ENCODE peak calls at places on chromosomes 2 and 18, in four cellular contexts. Q is BJ, B is brain microvascular endothelial cell, J is Ammon's horn. E is an unnamed sample.

GRCh38 chr18:26869640-26870039 is 4.1 kb upstream of the AQP4 start:
- DNase-seq in Q (no peak), B (no peak), J (no peak), E (no peak)

GRCh38 chr2:1492696-1493095 is 79.4 kb downstream of the TPO start:
- DNase-seq in Q (no peak), B (no peak), J (no peak), E (no peak)

GRCh38 chr2:232900811-232901701 is 31.0 kb downstream of the SNORC start:
- DNase-seq in Q (no peak), B (no peak), J (no peak), E (no peak)

GRCh38 chr2:199163901-199164300 is 293.8 kb downstream of the SATB2 start:
- DNase-seq in Q (no peak), B (no peak), J (no peak), E (no peak)

GRCh38 chr2:121004950-121005349 is 269.3 kb downstream of the GLI2 start:
- DNase-seq in Q (no peak), B (no peak), J (no peak), E (no peak)

GRCh38 chr18:28176674-28176932 is 327 bp downstream of the CDH2 start:
- DNase-seq in Q (no peak), B (no peak), J (no peak), E (no peak)

GRCh38 chr2:128500136-128500800 is 181.6 kb upstream of the HS6ST1 start:
- DNase-seq in Q (no peak), B (no peak), J (no peak), E (no peak)

GRCh38 chr2:133780099-133780996 is 212.1 kb upstream of the NCKAP5 start:
- DNase-seq in Q (no peak), B (peak), J (peak), E (no peak)

GRCh38 chr2:177429688-177430325 is 37.2 kb downstream of the AGPS start:
- DNase-seq in Q (peak), B (peak), J (peak), E (no peak)

GRCh38 chr18:63336366-63337099 is 17.0 kb upstream of the BCL2 start:
- DNase-seq in Q (peak), B (peak), J (no peak), E (no peak)

GRCh38 chr18:38747153-38747552 is 1181.6 kb upstream of the CELF4 start:
- DNase-seq in Q (no peak), B (no peak), J (no peak), E (no peak)

GRCh38 chr2:42200534-42201227 is 31.5 kb downstream of the EML4 start:
- DNase-seq in Q (no peak), B (peak), J (no peak), E (no peak)

GRCh38 chr18:36179562-36180334 is 7.5 kb upstream of the MOCOS start:
- DNase-seq in Q (no peak), B (peak), J (peak), E (no peak)

GRCh38 chr2:38174646-38175096 is 98.7 kb upstream of the CYP1B1 start:
- DNase-seq in Q (peak), B (peak), J (no peak), E (no peak)

GRCh38 chr2:96413067-96413722 is 77.6 kb downstream of the NCAPH start:
- DNase-seq in Q (no peak), B (no peak), J (peak), E (no peak)

GRCh38 chr2:10454505-10454904 is 6.4 kb upstream of the ODC1 start:
- DNase-seq in Q (no peak), B (no peak), J (no peak), E (no peak)

GRCh38 chr2:127700527-127701192 is 637 bp upstream of the SFT2D3 start:
- DNase-seq in Q (no peak), B (no peak), J (peak), E (peak)

GRCh38 chr2:215577356-215577755 is 141.5 kb upstream of the FN1 start:
- DNase-seq in Q (no peak), B (no peak), J (no peak), E (no peak)

GRCh38 chr2:1947316-1947715 is 203.0 kb upstream of the PXDN start:
- DNase-seq in Q (no peak), B (no peak), J (no peak), E (no peak)

GRCh38 chr18:13061630-13062189 is 70.5 kb downstream of the CEP192 start:
- DNase-seq in Q (no peak), B (no peak), J (no peak), E (no peak)

GRCh38 chr2:85578243-85579180 is 1.1 kb downstream of the VAMP8 start:
- DNase-seq in Q (no peak), B (no peak), J (peak), E (peak)

GRCh38 chr18:3793545-3793944 is 343.6 kb downstream of the TGIF1 start:
- DNase-seq in Q (no peak), B (no peak), J (no peak), E (no peak)

GRCh38 chr18:57437433-57437781 is 2.2 kb downstream of the ONECUT2 start:
- DNase-seq in Q (no peak), B (no peak), J (no peak), E (no peak)

GRCh38 chr2:19369341-19369955 is 11.0 kb upstream of the OSR1 start:
- DNase-seq in Q (no peak), B (peak), J (no peak), E (no peak)

GRCh38 chr2:58266211-58266610 is 25.1 kb upstream of the FANCL start:
- DNase-seq in Q (peak), B (no peak), J (no peak), E (no peak)

GRCh38 chr2:171615071-171615470 is 72.2 kb upstream of the DYNC1I2 start:
- DNase-seq in Q (no peak), B (peak), J (no peak), E (no peak)

GRCh38 chr2:176187306-176188217 is 906 bp upstream of the HOXD1 start:
- DNase-seq in Q (no peak), B (no peak), J (no peak), E (no peak)

GRCh38 chr2:191846787-191847620 is at the start of gene CAVIN2:
- DNase-seq in Q (no peak), B (peak), J (no peak), E (no peak)

GRCh38 chr18:35019929-35020328 is 21.3 kb upstream of the MAPRE2 start:
- DNase-seq in Q (no peak), B (peak), J (no peak), E (no peak)

GRCh38 chr2:208489687-208490086 is 83.1 kb downstream of the PTH2R start:
- DNase-seq in Q (no peak), B (no peak), J (no peak), E (no peak)

GRCh38 chr2:235847576-235847975 is 320.6 kb downstream of the GBX2 start:
- DNase-seq in Q (no peak), B (no peak), J (no peak), E (no peak)

GRCh38 chr18:34809697-34810096 is 99.6 kb downstream of the DTNA start:
- DNase-seq in Q (no peak), B (peak), J (peak), E (no peak)

GRCh38 chr18:22674300-22674699 is 256.6 kb upstream of the CTAGE1 start:
- DNase-seq in Q (peak), B (peak), J (no peak), E (no peak)

E was measured in naive B cell.